ENCODE peak calls at places on chromosome 5, in seven cellular contexts. D is CD4-positive, CD25-positive, alpha-beta regulatory T cell; I is body of pancreas; V is trophoblast cell; A is neural progenitor cell; N is IMR-90; U is thoracic aorta. R is an unnamed sample. For H3K9me3, the result is how much of the 10 kb centered on the place peaks cover.

GRCh38 chr5:78295035-78295961 is 800 bp upstream of the AP3B1 start:
- DNase-seq in D (peak), I (peak), V (peak), A (peak), N (no peak), U (no peak), R (peak)

GRCh38 chr5:81579525-81579924 is 171.4 kb downstream of the SSBP2 start:
- DNase-seq in D (peak), I (peak), V (no peak), A (no peak), N (peak), U (no peak), R (no peak)

GRCh38 chr5:9187614-9188013 is 358.3 kb downstream of the SEMA5A start:
- DNase-seq in D (no peak), I (no peak), V (no peak), A (no peak), N (no peak), U (no peak), R (no peak)

GRCh38 chr5:124824637-124825158 is 78.3 kb upstream of the ZNF608 start:
- DNase-seq in D (no peak), I (peak), V (peak), A (no peak), N (peak), U (no peak), R (no peak)

GRCh38 chr5:93582677-93583524 is at the start of gene NR2F1:
- DNase-seq in D (no peak), I (peak), V (no peak), A (peak), N (peak), U (no peak), R (no peak)

GRCh38 chr5:122385786-122386185 is 73.7 kb downstream of the SNCAIP start:
- DNase-seq in D (no peak), I (no peak), V (no peak), A (no peak), N (peak), U (no peak), R (no peak)

GRCh38 chr5:36606437-36607113 is at the start of gene SLC1A3:
- DNase-seq in D (peak), I (peak), V (peak), A (peak), N (peak), U (no peak), R (no peak)

GRCh38 chr5:65482727-65483473 is 1.2 kb upstream of the ADAMTS6 start:
- DNase-seq in D (peak), I (peak), V (peak), A (peak), N (peak), U (no peak), R (no peak)

GRCh38 chr5:150283904-150284303 is 5.7 kb downstream of the CAMK2A start:
- DNase-seq in D (no peak), I (no peak), V (no peak), A (no peak), N (no peak), U (no peak), R (no peak)

GRCh38 chr5:100505984-100506670 is 29.0 kb upstream of the FAM174A start:
- DNase-seq in D (no peak), I (no peak), V (no peak), A (no peak), N (peak), U (no peak), R (no peak)

GRCh38 chr5:65184780-65185179 is 296.9 kb downstream of the ADAMTS6 start:
- DNase-seq in D (no peak), I (no peak), V (no peak), A (peak), N (no peak), U (no peak), R (no peak)

GRCh38 chr5:17694922-17695321 is 60.7 kb downstream of the TAF11L14 start:
- DNase-seq in D (no peak), I (no peak), V (peak), A (no peak), N (no peak), U (no peak), R (no peak)

GRCh38 chr5:54820346-54820745 is 165.0 kb downstream of the ESM1 start:
- DNase-seq in D (no peak), I (no peak), V (no peak), A (no peak), N (peak), U (no peak), R (no peak)

GRCh38 chr5:17180957-17181723 is 36.3 kb upstream of the BASP1 start:
- DNase-seq in D (no peak), I (no peak), V (peak), A (no peak), N (peak), U (no peak), R (no peak)

GRCh38 chr5:132270706-132271105 is 13.2 kb downstream of the PDLIM4 start:
- DNase-seq in D (no peak), I (peak), V (no peak), A (no peak), N (no peak), U (no peak), R (no peak)

GRCh38 chr5:83563631-83564030 is 92.1 kb downstream of the VCAN start:
- DNase-seq in D (no peak), I (peak), V (peak), A (no peak), N (no peak), U (no peak), R (no peak)
- H3K9me3 ChIP-seq in D (under half), I (under half), V (under half), A (under half), N (under half), U (under half), R (under half)

GRCh38 chr5:68000805-68001204 is 214.8 kb upstream of the PIK3R1 start:
- DNase-seq in D (no peak), I (no peak), V (no peak), A (no peak), N (no peak), U (no peak), R (no peak)

GRCh38 chr5:67998709-67999251 is 216.8 kb upstream of the PIK3R1 start:
- DNase-seq in D (no peak), I (peak), V (peak), A (no peak), N (peak), U (peak), R (no peak)

GRCh38 chr5:67996596-67996995 is 219.0 kb upstream of the PIK3R1 start:
- DNase-seq in D (no peak), I (no peak), V (no peak), A (no peak), N (no peak), U (no peak), R (no peak)

GRCh38 chr5:67997892-67998457 is 217.6 kb upstream of the PIK3R1 start:
- DNase-seq in D (no peak), I (no peak), V (no peak), A (no peak), N (no peak), U (no peak), R (no peak)

DNA sequence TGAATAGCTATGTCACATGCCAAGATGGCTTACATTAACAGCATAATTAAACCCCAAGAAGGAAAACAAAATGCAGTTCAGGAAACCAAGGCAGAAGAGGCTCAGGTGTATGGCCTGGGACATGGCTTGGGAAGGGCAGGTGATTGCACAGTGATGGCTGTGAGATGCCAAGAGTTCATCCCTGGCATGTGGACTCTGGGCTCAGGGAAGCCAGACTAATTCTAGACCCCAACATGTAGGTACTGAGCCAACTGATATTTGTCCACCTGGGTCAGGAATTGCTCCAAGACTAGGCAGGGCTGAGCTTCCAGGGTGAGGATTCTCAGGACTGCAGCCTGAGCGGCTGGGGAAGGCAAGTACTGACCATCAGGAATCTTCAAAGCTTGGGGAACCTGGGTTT is 218.4 kb upstream of the PIK3R1 start:
- DNase-seq in D (no peak), I (no peak), V (no peak), A (no peak), N (no peak), U (no peak), R (no peak)
- H3K9me3 ChIP-seq in D (under half), I (under half), V (under half), A (under half), N (under half), U (under half), R (under half)

GRCh38 chr5:154881986-154882385 is 23.6 kb downstream of the CNOT8 start:
- DNase-seq in D (no peak), I (no peak), V (no peak), A (no peak), N (no peak), U (no peak), R (no peak)

GRCh38 chr5:154884424-154884823 is 26.0 kb downstream of the CNOT8 start:
- DNase-seq in D (no peak), I (no peak), V (peak), A (no peak), N (no peak), U (no peak), R (no peak)

GRCh38 chr5:154885438-154885837 is 27.0 kb downstream of the CNOT8 start:
- DNase-seq in D (no peak), I (no peak), V (no peak), A (no peak), N (no peak), U (no peak), R (no peak)
- H3K9me3 ChIP-seq in D (under half), I (under half), V (under half), A (under half), N (under half), U (under half), R (under half)

GRCh38 chr5:109404428-109404960 is 5.3 kb downstream of the PJA2 start:
- DNase-seq in D (no peak), I (no peak), V (no peak), A (no peak), N (no peak), U (no peak), R (no peak)

GRCh38 chr5:109403469-109403868 is 6.3 kb downstream of the PJA2 start:
- DNase-seq in D (no peak), I (no peak), V (no peak), A (no peak), N (no peak), U (no peak), R (no peak)

GRCh38 chr5:109394806-109395205 is 15.0 kb downstream of the PJA2 start:
- DNase-seq in D (no peak), I (no peak), V (no peak), A (no peak), N (no peak), U (no peak), R (no peak)

GRCh38 chr5:109396965-109397364 is 12.8 kb downstream of the PJA2 start:
- DNase-seq in D (no peak), I (no peak), V (no peak), A (no peak), N (no peak), U (no peak), R (no peak)

DNA sequence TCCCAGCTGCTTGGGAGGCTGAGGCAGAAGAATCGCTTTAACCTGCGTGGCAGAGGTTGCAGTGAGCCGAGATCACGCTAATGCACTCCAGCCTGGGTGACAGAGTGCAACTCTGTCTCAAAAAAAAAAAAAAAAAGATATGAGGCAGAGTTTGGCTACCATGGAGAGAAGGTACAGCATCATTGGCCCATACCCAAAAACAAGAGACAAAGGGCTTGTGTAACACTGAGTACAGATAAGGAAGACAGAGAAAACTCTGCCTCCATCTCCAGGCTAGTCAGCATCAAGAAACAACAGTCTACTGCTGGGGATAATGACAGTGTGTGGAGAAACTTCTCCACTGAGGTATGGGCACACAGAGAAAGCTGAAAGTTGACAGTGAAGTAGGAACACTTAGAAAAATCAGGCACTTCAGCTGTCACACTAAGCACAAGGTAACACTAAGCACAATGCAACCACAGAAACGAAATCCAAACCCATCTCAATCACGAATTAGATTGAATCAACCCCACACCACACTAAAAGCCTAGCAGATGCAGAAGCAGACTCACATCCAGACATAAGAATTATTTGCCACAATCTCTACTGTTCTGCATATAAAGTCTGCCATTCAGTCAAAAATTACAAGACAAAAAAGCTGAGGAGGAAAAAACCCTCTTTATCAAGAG is 10.5 kb downstream of the PJA2 start:
- DNase-seq in D (no peak), I (no peak), V (no peak), A (no peak), N (peak), U (no peak), R (no peak)
- H3K9me3 ChIP-seq in D (under half), I (under half), V (under half), A (under half), N (under half), U (under half), R (under half)

DNA sequence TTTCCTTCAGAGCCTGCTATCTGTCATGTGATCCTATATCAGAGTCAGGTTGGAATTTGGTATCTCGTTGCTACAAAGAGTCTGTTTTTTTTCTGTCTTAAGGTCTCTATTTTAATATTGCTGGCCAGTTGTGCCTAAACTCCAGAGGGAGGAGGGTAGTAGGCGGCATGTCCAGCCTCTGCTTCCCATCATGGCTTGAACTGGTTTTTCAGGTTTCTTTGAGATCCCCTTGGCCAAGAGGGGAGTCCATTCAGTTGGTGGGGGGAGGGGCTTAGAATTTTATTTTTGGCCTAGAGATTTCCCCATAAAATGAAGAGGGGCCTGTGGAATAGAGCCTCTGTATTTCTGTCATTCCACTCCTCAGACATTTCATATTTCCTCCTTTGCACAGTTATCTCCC is 15.4 kb upstream of the ZNF354C start:
- DNase-seq in D (no peak), I (no peak), V (no peak), A (no peak), N (no peak), U (no peak), R (no peak)
- H3K9me3 ChIP-seq in D (under half), I (under half), V (under half), A (under half), N (under half), U (under half), R (under half)

GRCh38 chr5:91983869-91984268 is 600.8 kb upstream of the ARRDC3 start:
- DNase-seq in D (no peak), I (no peak), V (no peak), A (no peak), N (peak), U (no peak), R (no peak)
- H3K9me3 ChIP-seq in D (under half), I (under half), V (under half), A (under half), N (under half), U (under half), R (under half)

GRCh38 chr5:2399804-2400203 is 351.7 kb downstream of the IRX2 start:
- DNase-seq in D (no peak), I (no peak), V (no peak), A (no peak), N (no peak), U (no peak), R (no peak)
- H3K9me3 ChIP-seq in D (under half), I (under half), V (under half), A (under half), N (under half), U (under half), R (under half)

GRCh38 chr5:73531356-73531755 is 33.1 kb downstream of the BTF3 start:
- DNase-seq in D (no peak), I (no peak), V (no peak), A (no peak), N (no peak), U (no peak), R (no peak)

GRCh38 chr5:73534971-73535370 is 30.5 kb downstream of the ANKRA2 start:
- DNase-seq in D (no peak), I (no peak), V (no peak), A (no peak), N (no peak), U (no peak), R (no peak)

GRCh38 chr5:73529081-73529480 is 30.8 kb downstream of the BTF3 start:
- DNase-seq in D (no peak), I (no peak), V (no peak), A (no peak), N (no peak), U (no peak), R (no peak)

GRCh38 chr5:73532195-73532594 is 33.2 kb downstream of the ANKRA2 start:
- DNase-seq in D (no peak), I (no peak), V (no peak), A (no peak), N (no peak), U (no peak), R (no peak)

DNA sequence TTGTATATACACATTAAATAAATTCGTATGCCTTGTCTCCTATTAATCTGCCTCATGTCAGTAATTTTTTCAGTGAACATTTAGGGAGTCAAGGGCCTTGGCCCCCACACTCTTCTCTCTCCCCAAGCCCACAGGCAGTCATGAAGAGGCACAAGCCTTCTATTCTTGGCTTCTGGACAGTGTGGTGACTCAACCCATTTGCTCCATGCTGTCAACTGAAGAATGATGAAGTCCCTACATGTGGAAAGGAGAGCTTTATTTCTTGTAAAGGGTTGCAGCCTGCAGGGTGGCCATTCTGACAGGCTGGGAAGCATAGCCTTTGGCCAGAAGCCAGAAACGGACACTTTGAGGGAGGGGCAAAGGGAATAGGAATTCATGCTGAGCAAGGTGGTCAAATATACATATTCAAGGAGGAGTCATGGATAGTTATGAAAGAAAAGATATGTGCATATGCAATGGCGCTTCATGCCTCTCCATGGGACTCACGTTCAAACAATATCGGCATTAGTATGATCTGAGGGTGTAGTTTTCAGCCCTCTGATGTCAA is 31.4 kb downstream of the ANKRA2 start:
- DNase-seq in D (no peak), I (no peak), V (no peak), A (no peak), N (peak), U (no peak), R (no peak)
- H3K9me3 ChIP-seq in D (under half), I (under half), V (under half), A (under half), N (under half), U (under half), R (under half)

DNA sequence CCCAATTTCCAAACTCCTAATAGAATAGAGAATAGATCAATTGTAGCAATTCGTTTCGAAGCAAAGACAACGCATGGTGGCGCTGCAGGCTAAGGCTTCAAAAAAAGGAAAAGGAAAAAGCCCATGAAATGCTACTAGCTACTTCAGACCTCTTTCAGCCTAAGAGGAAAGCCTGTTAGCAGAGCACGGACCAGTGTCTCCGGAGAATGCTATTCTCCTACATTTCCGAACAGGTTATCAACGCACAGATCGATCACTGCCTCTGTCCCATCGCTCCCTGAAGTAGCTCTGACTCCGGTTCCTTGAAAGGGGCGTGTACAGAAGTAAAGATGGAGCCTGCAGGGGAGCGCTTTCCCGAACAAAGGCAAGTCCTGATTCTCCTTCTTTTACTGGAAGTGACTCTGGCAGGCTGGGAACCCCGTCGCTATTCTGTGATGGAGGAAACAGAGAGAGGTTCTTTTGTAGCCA is at the start of gene PCDHB15:
- DNase-seq in D (no peak), I (peak), V (no peak), A (peak), N (no peak), U (no peak), R (no peak)
- H3K9me3 ChIP-seq in D (half or more), I (half or more), V (under half), A (under half), N (under half), U (half or more), R (under half)

R was measured in T-helper 17 cell.